ENCODE peak calls at places on chromosomes 5 and 9, in four cellular contexts. A is fibroblast of pulmonary artery, P is mesothelial cell of epicardium, X is endothelial cell. Y is an unnamed sample.

GRCh38 chr5:138952962-138953361 is 77.8 kb upstream of the LRRTM2 start:
- DNase-seq in P (no peak), X (no peak), A (no peak), Y (no peak)

GRCh38 chr9:138072161-138072842 is 194.7 kb downstream of the CACNA1B start:
- DNase-seq in P (no peak), X (no peak), A (no peak), Y (peak; percentile 48)

GRCh38 chr9:82223442-82223841 is 234.9 kb downstream of the SPATA31D1 start:
- DNase-seq in P (no peak), A (peak; percentile 18), X (no peak), Y (no peak)

GRCh38 chr5:56951131-56951945 is 585 bp downstream of the MIER3 start:
- DNase-seq in P (peak; percentile 60), A (no peak), X (peak; percentile 62), Y (peak; percentile 69)

GRCh38 chr9:17018540-17019196 is 116.2 kb upstream of the CNTLN start:
- DNase-seq in P (no peak), A (no peak), X (no peak), Y (no peak)

GRCh38 chr9:134294228-134295071 is 31.8 kb upstream of the RXRA start:
- DNase-seq in A (no peak), P (no peak), X (no peak), Y (no peak)

GRCh38 chr9:95459867-95460626 is 56.7 kb downstream of the PTCH1 start:
- DNase-seq in A (no peak), X (no peak), P (no peak), Y (no peak)

GRCh38 chr5:33148076-33148501 is 292.7 kb upstream of the TARS1 start:
- DNase-seq in A (peak; percentile 88), P (no peak), X (no peak), Y (no peak)

GRCh38 chr9:99936947-99937587 is 30.6 kb downstream of the STX17 start:
- DNase-seq in P (no peak), A (no peak), X (no peak), Y (no peak)

GRCh38 chr9:121474225-121474947 is 25.3 kb downstream of the GGTA1 start:
- DNase-seq in X (no peak), A (no peak), P (no peak), Y (no peak)

GRCh38 chr9:34501889-34502425 is 20.8 kb downstream of the ENHO start:
- DNase-seq in X (no peak), P (no peak), A (peak; percentile 89), Y (no peak)

GRCh38 chr5:150561571-150562295 is 53.8 kb downstream of the NDST1 start:
- DNase-seq in P (no peak), A (no peak), X (no peak), Y (no peak)

GRCh38 chr9:108035485-108035884 is 545.9 kb upstream of the KLF4 start:
- DNase-seq in X (no peak), P (no peak), A (no peak), Y (no peak)

GRCh38 chr9:129476821-129477611 is 143.9 kb downstream of the C9orf50 start:
- DNase-seq in A (no peak), X (no peak), P (no peak), Y (no peak)

GRCh38 chr9:136212345-136212950 is 7.5 kb upstream of the LHX3 start:
- DNase-seq in A (no peak), P (no peak), X (no peak), Y (no peak)

GRCh38 chr5:139294372-139295165 is 1.0 kb downstream of the MATR3 start:
- DNase-seq in P (peak; percentile 76), A (peak; percentile 81), X (peak; percentile 79), Y (peak; percentile 89)

GRCh38 chr5:134175874-134176522 is 752 bp downstream of the SKP1 start:
- DNase-seq in P (no peak), A (peak; percentile 25), X (no peak), Y (no peak)

GRCh38 chr9:130042406-130042930 is 521 bp downstream of the FNBP1 start:
- DNase-seq in X (peak; percentile 36), P (peak; percentile 67), A (no peak), Y (peak; percentile 70)

GRCh38 chr5:110027527-110028322 is 338.0 kb downstream of the MAN2A1 start:
- DNase-seq in X (no peak), P (no peak), A (peak; percentile 1), Y (no peak)

GRCh38 chr5:91928751-91929521 is 545.8 kb upstream of the ARRDC3 start:
- DNase-seq in P (no peak), A (peak; percentile 32), X (no peak), Y (no peak)

GRCh38 chr5:17180957-17181723 is 36.3 kb upstream of the BASP1 start:
- DNase-seq in X (no peak), A (peak; percentile 98), P (no peak), Y (no peak)

GRCh38 chr9:89606049-89606481 is 1.3 kb downstream of the GADD45G start:
- DNase-seq in X (peak; percentile 56), P (peak; percentile 64), A (peak; percentile 72), Y (no peak)

GRCh38 chr5:76397200-76397599 is 5.9 kb upstream of the IQGAP2 start:
- DNase-seq in X (no peak), P (no peak), A (no peak), Y (no peak)

GRCh38 chr5:40483316-40483715 is 196.4 kb upstream of the PTGER4 start:
- DNase-seq in X (no peak), P (no peak), A (peak; percentile 10), Y (no peak)

GRCh38 chr5:127562252-127562651 is 44.8 kb downstream of the PRRC1 start:
- DNase-seq in P (no peak), X (peak; percentile 17), A (peak; percentile 31), Y (no peak)

GRCh38 chr9:134738869-134739659 is 97.5 kb downstream of the COL5A1 start:
- DNase-seq in X (peak; percentile 89), A (peak; percentile 58), P (peak; percentile 89), Y (peak; percentile 86)

GRCh38 chr9:123445981-123446610 is 90.1 kb downstream of the CRB2 start:
- DNase-seq in P (no peak), A (peak; percentile 70), X (no peak), Y (no peak)

GRCh38 chr9:136244116-136244775 is 1.4 kb downstream of the QSOX2 start:
- DNase-seq in A (no peak), X (no peak), P (no peak), Y (no peak)

GRCh38 chr5:68264024-68264956 is 48.7 kb downstream of the PIK3R1 start:
- DNase-seq in A (peak; percentile 86), X (no peak), P (no peak), Y (no peak)

GRCh38 chr5:6712136-6712581 is 1.1 kb upstream of the TENT4A start:
- DNase-seq in P (peak; percentile 65), X (peak; percentile 49), A (peak; percentile 58), Y (peak; percentile 75)

DNA sequence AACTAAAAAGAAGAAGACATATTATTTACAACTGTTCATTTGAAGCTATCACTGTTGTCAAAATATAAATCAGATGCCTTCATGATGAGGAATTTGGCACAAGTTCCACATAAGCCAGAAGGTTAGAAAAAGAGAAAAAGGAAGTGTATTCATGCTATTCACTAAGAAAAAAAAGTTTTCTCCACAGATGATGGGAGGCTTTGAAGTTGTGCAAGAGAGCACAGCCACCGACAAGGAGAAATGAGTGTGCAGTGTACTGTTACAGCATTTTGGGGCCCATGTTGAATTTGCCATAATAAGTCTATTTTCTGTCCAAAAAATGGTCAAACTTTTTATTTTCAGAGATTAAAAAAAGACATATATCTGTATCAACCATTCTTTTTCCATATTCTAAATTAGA is 32.9 kb upstream of the IFNK start:
- DNase-seq in X (no peak), P (no peak), A (peak; percentile 35), Y (no peak)
- TF ChIP-seq CTCF in X (no peak), P (no peak), A (no peak), Y (no peak)

DNA sequence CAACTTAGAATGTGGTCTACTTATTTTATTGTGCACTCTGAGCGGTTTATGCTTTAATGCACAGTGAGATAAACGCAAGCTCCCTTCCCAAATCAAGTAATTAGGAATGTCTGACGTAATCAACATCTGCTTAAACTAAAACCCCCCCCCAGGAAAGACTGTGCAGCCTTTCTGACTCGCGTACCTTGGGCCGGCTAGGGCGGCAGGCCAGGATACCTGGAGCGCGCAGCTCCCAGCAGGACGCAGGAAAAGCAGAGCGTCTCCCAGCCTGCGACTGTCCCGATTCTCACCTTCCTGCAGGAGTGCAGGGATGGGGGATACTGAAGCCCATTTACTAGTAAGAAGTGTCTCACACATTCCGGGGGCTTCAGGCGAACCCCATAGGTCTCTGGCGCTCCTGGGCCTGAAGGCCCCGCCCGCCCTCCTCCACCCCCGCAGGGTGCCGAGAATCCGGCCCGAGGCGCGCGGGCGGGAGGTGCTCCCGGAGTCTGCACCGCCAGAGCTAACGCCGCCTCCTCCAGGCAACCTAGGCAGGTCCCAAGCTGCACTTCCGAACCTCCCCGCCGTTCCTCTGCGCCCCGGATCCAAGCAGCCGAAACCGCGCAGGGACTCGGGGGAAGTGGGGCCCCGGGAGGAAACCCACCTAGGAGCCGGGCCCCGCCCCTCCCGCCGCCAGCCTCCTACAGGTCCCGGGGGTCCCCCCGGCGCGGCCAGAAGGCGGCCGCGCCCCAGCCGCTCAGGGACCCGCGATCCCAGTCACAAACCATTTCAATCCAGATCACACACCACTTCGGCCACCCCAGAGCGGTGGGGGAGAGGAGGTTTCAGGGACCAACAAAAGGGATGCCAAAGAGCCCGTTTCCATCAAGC is 1.4 kb downstream of the ROR2 start:
- DNase-seq in X (peak; percentile 61), P (peak; percentile 79), A (peak; percentile 67), Y (peak; percentile 82)
- TF ChIP-seq CTCF in X (no peak), P (peak; percentile 37), A (no peak), Y (peak; percentile 71)

GRCh38 chr5:29218829-29219228 is 1974.7 kb upstream of the CDH6 start:
- DNase-seq in A (no peak), X (no peak), P (no peak), Y (no peak)

GRCh38 chr5:29214821-29215220 is 1978.7 kb upstream of the CDH6 start:
- DNase-seq in A (no peak), P (no peak), X (no peak), Y (no peak)

GRCh38 chr5:29213475-29213874 is 1980.0 kb upstream of the CDH6 start:
- DNase-seq in X (no peak), A (no peak), P (no peak), Y (no peak)

GRCh38 chr5:29218138-29218537 is 1975.3 kb upstream of the CDH6 start:
- DNase-seq in A (no peak), X (no peak), P (no peak), Y (no peak)
- TF ChIP-seq CTCF in A (no peak), X (no peak), P (no peak), Y (no peak)

GRCh38 chr5:176396330-176396729 is 7.8 kb downstream of the HIGD2A start:
- DNase-seq in A (no peak), X (no peak), P (no peak), Y (no peak)
- TF ChIP-seq CTCF in A (no peak), X (no peak), P (no peak), Y (no peak)

Y was measured in type B pancreatic cell.